ENCODE peak calls at places on chromosomes 7 and 10, in ten cellular contexts. O, M, P, K, N, V, I, Y, W and S are unnamed samples.

GRCh38 chr7:139453673-139454321 is 29.7 kb downstream of the KLRG2 start:
- DNase-seq in O (peak; percentile 23), M (no peak), P (no peak), K (no peak), N (no peak), V (no peak), I (no peak), Y (no peak), W (no peak), S (no peak)

GRCh38 chr10:52871191-52871843 is 98.7 kb upstream of the MBL2 start:
- DNase-seq in O (no peak), M (no peak), P (no peak), K (no peak), N (no peak), V (no peak), I (no peak), Y (no peak), W (no peak), S (no peak)

GRCh38 chr7:123784263-123784662 is 35.5 kb upstream of the WASL start:
- DNase-seq in O (peak; percentile 74), M (no peak), P (peak; percentile 25), K (no peak), N (no peak), V (no peak), I (no peak), Y (no peak), W (no peak), S (peak; percentile 76)

GRCh38 chr10:15898046-15898445 is 37.7 kb upstream of the MINDY3 start:
- DNase-seq in O (peak; percentile 20), M (no peak), P (peak; percentile 35), K (peak; percentile 9), N (no peak), V (peak; percentile 5), I (no peak), Y (no peak), W (no peak), S (peak; percentile 20)

GRCh38 chr7:3238525-3239210 is 62.4 kb upstream of the SDK1 start:
- DNase-seq in O (no peak), M (no peak), P (no peak), K (no peak), N (no peak), V (no peak), I (no peak), Y (no peak), W (no peak), S (no peak)

GRCh38 chr7:105656922-105657521 is 75.7 kb upstream of the EFCAB10 start:
- DNase-seq in O (peak; percentile 28), M (no peak), P (peak; percentile 46), K (no peak), N (no peak), V (no peak), I (no peak), Y (no peak), W (no peak), S (peak; percentile 28)

GRCh38 chr7:68754414-68754813 is 843.9 kb upstream of the AUTS2 start:
- DNase-seq in O (peak; percentile 6), M (no peak), P (no peak), K (no peak), N (no peak), V (no peak), I (no peak), Y (no peak), W (no peak), S (no peak)

GRCh38 chr10:126798649-126799048 is 106.6 kb upstream of the DOCK1 start:
- DNase-seq in O (no peak), M (no peak), P (peak; percentile 8), K (no peak), N (no peak), V (no peak), I (no peak), Y (no peak), W (no peak), S (no peak)

GRCh38 chr10:89867964-89868363 is 166.6 kb downstream of the KIF20B start:
- DNase-seq in O (peak; percentile 45), M (no peak), P (peak; percentile 64), K (no peak), N (no peak), V (peak; percentile 35), I (no peak), Y (no peak), W (no peak), S (peak; percentile 23)

GRCh38 chr7:33979807-33980355 is 74.5 kb downstream of the BMPER start:
- DNase-seq in O (peak; percentile 75), M (no peak), P (peak; percentile 92), K (peak; percentile 98), N (no peak), V (peak; percentile 64), I (no peak), Y (no peak), W (no peak), S (peak; percentile 87)

GRCh38 chr10:122051609-122052385 is 62.8 kb downstream of the TACC2 start:
- DNase-seq in O (peak; percentile 77), M (peak; percentile 64), P (peak; percentile 83), K (peak; percentile 83), N (peak; percentile 25), V (peak; percentile 71), I (no peak), Y (peak; percentile 67), W (no peak), S (peak; percentile 81)

DNA sequence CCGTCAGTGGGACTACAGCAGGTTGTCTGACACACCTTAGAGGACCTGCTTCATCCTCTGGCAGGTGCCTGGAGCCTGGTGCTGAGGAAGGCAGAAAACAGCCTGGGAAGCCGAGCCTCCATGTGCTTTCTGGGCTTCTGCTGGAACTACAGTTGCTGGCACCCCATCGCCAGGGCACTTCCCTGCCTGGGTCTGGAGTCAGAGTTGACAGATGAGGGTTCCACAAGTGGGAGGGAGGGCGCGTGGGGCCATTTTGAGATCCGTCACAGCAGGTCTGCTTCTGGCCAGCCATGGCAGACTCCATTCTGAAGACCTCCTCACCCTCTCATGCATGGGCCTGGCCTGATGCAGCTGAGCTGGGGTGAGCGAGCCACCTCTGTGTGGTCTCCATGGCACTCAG is 33.2 kb upstream of the TCERG1L start:
- DNase-seq in O (no peak), M (no peak), P (no peak), K (no peak), N (no peak), V (no peak), I (no peak), Y (no peak), W (no peak), S (no peak)
- H3K4me3 ChIP-seq in O (no peak overlapping the region), M (no peak overlapping the region), P (no peak overlapping the region), K (no peak overlapping the region), N (no peak overlapping the region), V (no peak overlapping the region), I (no peak overlapping the region), Y (no peak overlapping the region), W (no peak overlapping the region), S (no peak overlapping the region)

GRCh38 chr7:37815969-37816371 is 32.4 kb upstream of the NME8 start:
- DNase-seq in O (no peak), M (no peak), P (no peak), K (no peak), N (no peak), V (no peak), I (peak; percentile 44), Y (no peak), W (no peak), S (no peak)

GRCh38 chr7:37820708-37821468 is 27.5 kb upstream of the NME8 start:
- DNase-seq in O (no peak), M (no peak), P (no peak), K (no peak), N (no peak), V (no peak), I (peak; percentile 46), Y (no peak), W (no peak), S (no peak)

GRCh38 chr7:37822946-37823345 is 25.5 kb upstream of the NME8 start:
- DNase-seq in O (no peak), M (no peak), P (no peak), K (no peak), N (no peak), V (no peak), I (no peak), Y (no peak), W (no peak), S (no peak)

GRCh38 chr7:37818023-37818422 is 30.4 kb upstream of the NME8 start:
- DNase-seq in O (no peak), M (no peak), P (peak; percentile 1), K (no peak), N (no peak), V (no peak), I (no peak), Y (no peak), W (no peak), S (no peak)

GRCh38 chr7:37817219-37817618 is 31.2 kb upstream of the NME8 start:
- DNase-seq in O (no peak), M (no peak), P (no peak), K (no peak), N (no peak), V (no peak), I (no peak), Y (no peak), W (no peak), S (no peak)
- H3K4me3 ChIP-seq in O (no peak overlapping the region), M (no peak overlapping the region), P (no peak overlapping the region), K (no peak overlapping the region), N (no peak overlapping the region), V (no peak overlapping the region), I (no peak overlapping the region), Y (no peak overlapping the region), W (no peak overlapping the region), S (no peak overlapping the region)

DNA sequence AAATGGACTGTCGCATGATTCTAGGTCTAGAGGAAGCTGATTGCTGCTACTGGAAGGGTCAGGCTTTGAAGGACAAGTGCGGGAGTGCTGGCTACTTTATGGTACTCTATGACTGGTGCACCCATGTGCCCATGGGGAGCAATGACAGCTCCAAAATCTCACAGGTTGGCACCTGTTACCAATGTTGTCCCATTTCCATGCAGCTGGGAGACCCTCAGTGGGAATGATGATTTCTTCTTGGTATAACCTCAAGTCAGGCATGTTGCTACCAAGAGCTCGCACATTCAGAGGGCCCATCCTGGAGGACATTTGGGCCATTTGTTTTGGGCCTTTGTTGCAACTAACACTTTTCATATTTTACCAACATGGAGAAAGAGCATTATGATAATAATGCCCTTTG is 174.4 kb downstream of the PRKCQ start:
- DNase-seq in O (no peak), M (no peak), P (no peak), K (no peak), N (no peak), V (no peak), I (no peak), Y (no peak), W (no peak), S (no peak)
- H3K4me3 ChIP-seq in O (no peak overlapping the region), M (no peak overlapping the region), P (no peak overlapping the region), K (no peak overlapping the region), N (no peak overlapping the region), V (no peak overlapping the region), I (no peak overlapping the region), Y (no peak overlapping the region), W (no peak overlapping the region), S (no peak overlapping the region)

DNA sequence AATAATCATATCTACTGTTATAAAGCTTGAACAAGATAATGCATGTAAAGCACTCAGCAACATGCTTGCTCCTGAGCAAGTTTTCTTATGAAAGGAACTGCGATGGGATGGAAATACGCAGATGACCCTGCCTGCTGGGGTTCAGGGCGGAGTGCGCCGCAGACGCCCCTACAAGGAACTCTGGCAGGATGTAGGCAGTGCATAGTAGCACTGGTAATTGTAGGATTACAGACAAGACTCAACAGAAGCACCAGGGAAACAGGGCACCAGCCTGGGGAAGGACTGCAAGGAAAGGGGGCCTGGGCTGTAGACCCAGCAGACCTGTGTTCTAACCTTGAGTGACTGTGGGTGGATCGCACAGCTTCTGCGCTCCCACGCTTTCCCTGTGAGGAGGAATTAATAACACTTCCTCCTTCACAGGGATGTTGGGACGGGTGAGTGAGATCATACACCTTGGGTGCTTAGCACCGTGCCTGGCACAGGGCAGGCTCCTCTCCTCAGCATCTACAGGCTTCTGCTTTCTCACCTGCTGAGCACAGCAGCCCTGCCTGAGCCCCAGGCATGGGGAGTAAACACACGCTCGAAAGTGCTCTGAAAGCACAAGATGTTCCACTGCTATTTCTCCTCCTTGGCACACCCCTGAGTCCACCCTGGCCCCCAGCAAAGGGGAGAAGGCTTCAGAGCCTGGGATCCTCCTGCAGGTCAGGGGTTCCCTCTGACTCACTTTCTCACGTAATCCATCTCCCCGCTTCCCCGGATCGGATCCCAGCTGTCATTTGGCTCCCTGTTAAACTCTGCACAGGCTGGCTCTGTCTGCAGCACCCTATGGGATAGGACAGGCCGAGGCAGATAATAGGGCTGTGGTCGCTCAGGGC is 19.2 kb downstream of the ITPRIP start:
- DNase-seq in O (peak; percentile 55), M (no peak), P (peak; percentile 89), K (no peak), N (peak; percentile 71), V (peak; percentile 67), I (no peak), Y (no peak), W (no peak), S (peak; percentile 62)
- H3K4me3 ChIP-seq in O (no peak overlapping the region), M (no peak overlapping the region), P (no peak overlapping the region), K (no peak overlapping the region), N (no peak overlapping the region), V (no peak overlapping the region), I (no peak overlapping the region), Y (no peak overlapping the region), W (no peak overlapping the region), S (no peak overlapping the region)